ENCODE peak calls at places on chromosomes 3 and 15, in five cellular contexts. Q is H9, F is neuronal stem cell, E is trophoblast cell, R is H1. G is an unnamed sample.

GRCh38 chr3:4995500-4996053 is 16.3 kb downstream of the BHLHE40 start:
- DNase-seq in F (no peak), E (peak), Q (no peak), R (no peak), G (peak)

GRCh38 chr3:189298469-189299375 is 127.0 kb downstream of the TPRG1 start:
- DNase-seq in R (no peak), E (no peak), F (no peak), Q (no peak), G (no peak)

GRCh38 chr15:73305331-73306211 is 63.2 kb downstream of the HCN4 start:
- DNase-seq in F (peak), E (peak), Q (peak), R (peak), G (peak)

GRCh38 chr3:167507954-167508353 is 34.1 kb upstream of the SERPINI2 start:
- DNase-seq in E (no peak), R (no peak), F (no peak), Q (no peak), G (no peak)

GRCh38 chr3:37620071-37620635 is 241.5 kb upstream of the CTDSPL start:
- DNase-seq in F (no peak), E (no peak), Q (no peak), R (no peak), G (no peak)

GRCh38 chr3:12707425-12707824 is 43.5 kb upstream of the RAF1 start:
- DNase-seq in E (peak), F (no peak), Q (no peak), R (no peak), G (no peak)

GRCh38 chr3:70606018-70606417 is 293.6 kb upstream of the MDFIC2 start:
- DNase-seq in R (no peak), F (no peak), Q (no peak), E (no peak), G (no peak)

GRCh38 chr15:95712785-95713184 is 617.7 kb upstream of the NR2F2 start:
- DNase-seq in Q (no peak), F (no peak), R (no peak), E (no peak), G (no peak)

GRCh38 chr15:72584006-72584405 is 70.5 kb upstream of the GOLGA6B start:
- DNase-seq in F (peak), Q (no peak), R (no peak), E (no peak), G (no peak)

GRCh38 chr3:17111556-17111955 is 226.8 kb downstream of the PLCL2 start:
- DNase-seq in Q (no peak), F (no peak), E (no peak), R (no peak), G (peak)

GRCh38 chr3:74630602-74631001 is 16.1 kb upstream of the CNTN3 start:
- DNase-seq in R (no peak), F (no peak), E (no peak), Q (no peak), G (no peak)

GRCh38 chr3:25661694-25662455 is 2.8 kb downstream of the TOP2B start:
- DNase-seq in R (no peak), E (no peak), F (no peak), Q (no peak), G (no peak)

GRCh38 chr15:42156266-42156922 is at the start of gene PLA2G4F:
- DNase-seq in Q (peak), F (no peak), R (no peak), E (peak), G (no peak)

GRCh38 chr3:125512135-125512920 is 7.7 kb downstream of the SNX4 start:
- DNase-seq in F (no peak), Q (no peak), E (peak), R (no peak), G (peak)

GRCh38 chr3:150371741-150372254 is 36.3 kb upstream of the TSC22D2 start:
- DNase-seq in Q (no peak), E (peak), R (no peak), F (peak), G (peak)

GRCh38 chr3:174363256-174363655 is 495.9 kb upstream of the NAALADL2 start:
- DNase-seq in R (no peak), Q (no peak), E (no peak), F (no peak), G (no peak)

GRCh38 chr3:140368223-140368811 is 309.5 kb upstream of the TRIM42 start:
- DNase-seq in R (no peak), Q (no peak), F (no peak), E (no peak), G (no peak)

GRCh38 chr3:30664449-30664848 is 58.0 kb downstream of the TGFBR2 start:
- DNase-seq in Q (no peak), E (no peak), R (no peak), F (no peak), G (no peak)

GRCh38 chr15:68593826-68594532 is 15.2 kb downstream of the CORO2B start:
- DNase-seq in R (no peak), E (no peak), F (no peak), Q (no peak), G (no peak)

GRCh38 chr15:74669627-74670026 is 26.2 kb downstream of the EDC3 start:
- DNase-seq in Q (no peak), R (no peak), F (no peak), E (no peak), G (no peak)

GRCh38 chr15:80999623-81000036 is 1.1 kb upstream of the TLNRD1 start:
- DNase-seq in R (no peak), F (no peak), Q (no peak), E (no peak), G (no peak)

GRCh38 chr3:10753964-10754363 is 62.1 kb upstream of the SLC6A11 start:
- DNase-seq in E (peak), F (peak), R (no peak), Q (peak), G (peak)

GRCh38 chr3:13628432-13628831 is 79.5 kb downstream of the FBLN2 start:
- DNase-seq in F (no peak), E (no peak), Q (no peak), R (no peak), G (no peak)

GRCh38 chr3:186254676-186255665 is 107.1 kb downstream of the DGKG start:
- DNase-seq in R (no peak), Q (no peak), E (no peak), F (no peak), G (no peak)

GRCh38 chr3:10982782-10983181 is 9.8 kb upstream of the SLC6A1 start:
- DNase-seq in R (no peak), E (peak), Q (no peak), F (no peak), G (no peak)

GRCh38 chr3:35900079-35900478 is 260.8 kb downstream of the ARPP21 start:
- DNase-seq in E (no peak), R (no peak), F (no peak), Q (no peak), G (no peak)

GRCh38 chr3:10623578-10624275 is 118.3 kb upstream of the ATP2B2 start:
- DNase-seq in F (no peak), Q (no peak), E (no peak), R (no peak), G (no peak)

GRCh38 chr3:135531996-135532395 is 433.5 kb upstream of the PPP2R3A start:
- DNase-seq in R (no peak), F (no peak), E (no peak), Q (no peak), G (no peak)

GRCh38 chr15:81820236-81820635 is 225.6 kb downstream of the MEX3B start:
- DNase-seq in F (no peak), Q (no peak), R (no peak), E (no peak), G (peak)

GRCh38 chr3:125003369-125003853 is 52.4 kb downstream of the HEG1 start:
- DNase-seq in R (no peak), Q (no peak), E (no peak), F (no peak), G (peak)

GRCh38 chr3:4994823-4995499 is 15.7 kb downstream of the BHLHE40 start:
- DNase-seq in F (no peak), Q (no peak), E (peak), R (no peak), G (peak)

GRCh38 chr15:33988384-33988783 is 20.1 kb downstream of the CHRM5 start:
- DNase-seq in F (no peak), R (no peak), E (no peak), Q (no peak), G (peak)

GRCh38 chr15:99437315-99438221 is 128.2 kb upstream of the MEF2A start:
- DNase-seq in Q (peak), E (no peak), F (no peak), R (no peak), G (no peak)

GRCh38 chr15:87599616-87600015 is 656.9 kb downstream of the NTRK3 start:
- DNase-seq in F (no peak), R (no peak), E (no peak), Q (no peak), G (no peak)

GRCh38 chr15:77675806-77676415 is 43.2 kb upstream of the LINGO1 start:
- DNase-seq in E (no peak), R (no peak), F (no peak), Q (no peak), G (no peak)

GRCh38 chr15:77672110-77672509 is 39.4 kb upstream of the LINGO1 start:
- DNase-seq in Q (no peak), E (no peak), R (no peak), F (no peak), G (no peak)

GRCh38 chr15:77676569-77677375 is 44.1 kb upstream of the LINGO1 start:
- DNase-seq in E (no peak), Q (no peak), R (no peak), F (no peak), G (no peak)

GRCh38 chr15:77673801-77674317 is 41.1 kb upstream of the LINGO1 start:
- DNase-seq in E (no peak), F (no peak), Q (no peak), R (no peak), G (no peak)

DNA sequence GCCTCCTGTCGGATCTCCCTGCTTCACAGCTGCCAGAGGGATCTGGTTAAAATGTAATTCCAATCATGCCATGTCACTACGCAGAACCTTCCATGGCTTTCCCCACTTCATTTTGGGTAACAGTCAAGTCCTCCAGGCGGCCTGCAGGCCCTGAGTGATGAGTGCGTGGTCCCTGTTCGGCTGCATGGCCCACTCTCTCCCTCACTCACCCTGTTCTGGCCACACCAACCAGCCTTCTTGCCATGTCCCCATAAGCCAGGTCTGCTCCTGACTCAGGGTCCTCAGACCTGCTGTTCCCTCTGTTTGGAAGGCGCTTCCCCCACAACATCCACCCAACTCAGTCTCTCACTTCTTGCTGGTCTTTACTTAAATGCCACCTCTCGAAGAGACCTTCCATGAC is 41.6 kb upstream of the LINGO1 start:
- DNase-seq in R (no peak), E (no peak), Q (no peak), F (no peak), G (no peak)
- H2BK12ac ChIP-seq in R (peak), E (no peak), Q (no peak), F (no peak), G (no peak)

GRCh38 chr3:132351222-132351806 is 34.1 kb downstream of the ACP3 start:
- DNase-seq in F (no peak), E (no peak), R (no peak), Q (peak), G (no peak)

GRCh38 chr3:132352556-132353143 is 35.4 kb downstream of the ACP3 start:
- DNase-seq in F (peak), Q (peak), R (no peak), E (peak), G (peak)

GRCh38 chr3:132350814-132351213 is 33.6 kb downstream of the ACP3 start:
- DNase-seq in E (no peak), Q (no peak), R (no peak), F (no peak), G (no peak)

GRCh38 chr3:132356568-132356967 is 39.4 kb downstream of the ACP3 start:
- DNase-seq in Q (no peak), E (no peak), F (no peak), R (no peak), G (no peak)

GRCh38 chr3:132354916-132355702 is 37.9 kb downstream of the ACP3 start:
- DNase-seq in F (no peak), E (no peak), R (no peak), Q (no peak), G (no peak)
- H2BK12ac ChIP-seq in F (no peak), E (no peak), R (no peak), Q (no peak), G (no peak)

DNA sequence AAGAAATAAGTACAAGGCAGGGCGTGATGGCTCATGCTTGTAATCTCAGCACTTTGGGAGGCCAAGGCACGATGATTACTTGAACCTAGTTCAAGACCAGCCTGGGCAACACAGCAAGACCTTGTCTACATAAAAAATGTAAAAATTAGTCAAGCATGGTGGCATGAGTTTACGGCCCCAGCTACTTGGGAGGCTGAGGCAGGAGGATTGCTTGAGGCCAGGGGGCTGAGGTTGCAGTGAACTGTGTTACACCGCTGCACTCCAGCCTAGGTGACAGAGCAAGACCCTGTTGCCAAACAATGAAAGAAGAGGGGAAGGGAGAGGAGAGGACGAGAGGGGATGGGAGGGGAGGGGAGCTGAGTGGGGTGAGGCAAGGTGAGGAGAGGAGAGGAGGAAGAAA is 152.7 kb upstream of the PRICKLE2 start:
- DNase-seq in Q (no peak), R (no peak), E (no peak), F (no peak), G (no peak)
- H2BK12ac ChIP-seq in Q (no peak), R (no peak), E (no peak), F (no peak), G (no peak)

GRCh38 chr3:108673988-108674661 is 83.1 kb downstream of the RETNLB start:
- DNase-seq in E (no peak), Q (no peak), F (no peak), R (no peak), G (no peak)
- H2BK12ac ChIP-seq in E (no peak), Q (no peak), F (no peak), R (no peak), G (no peak)

DNA sequence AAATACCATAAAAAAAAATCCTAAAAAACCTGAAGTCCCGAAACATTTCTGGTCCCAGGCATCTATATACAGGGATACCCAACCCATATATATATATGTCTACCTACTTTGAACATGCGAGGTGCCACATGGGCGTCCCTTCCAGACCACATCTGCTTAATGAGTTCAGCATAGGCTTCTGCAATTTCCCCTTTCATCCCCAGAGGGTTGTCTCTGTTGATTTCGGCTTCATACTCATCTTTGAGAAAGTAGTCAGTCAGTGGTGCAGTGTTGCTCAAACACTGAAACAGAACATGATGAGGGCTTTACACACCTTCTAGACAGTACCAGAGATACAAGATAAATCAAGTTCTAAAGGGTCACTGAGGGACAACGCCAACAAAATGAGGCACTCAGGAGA is 28.6 kb upstream of the C3orf62 start:
- DNase-seq in R (no peak), E (no peak), Q (no peak), F (no peak), G (no peak)
- H2BK12ac ChIP-seq in R (no peak), E (no peak), Q (no peak), F (no peak), G (no peak)

DNA sequence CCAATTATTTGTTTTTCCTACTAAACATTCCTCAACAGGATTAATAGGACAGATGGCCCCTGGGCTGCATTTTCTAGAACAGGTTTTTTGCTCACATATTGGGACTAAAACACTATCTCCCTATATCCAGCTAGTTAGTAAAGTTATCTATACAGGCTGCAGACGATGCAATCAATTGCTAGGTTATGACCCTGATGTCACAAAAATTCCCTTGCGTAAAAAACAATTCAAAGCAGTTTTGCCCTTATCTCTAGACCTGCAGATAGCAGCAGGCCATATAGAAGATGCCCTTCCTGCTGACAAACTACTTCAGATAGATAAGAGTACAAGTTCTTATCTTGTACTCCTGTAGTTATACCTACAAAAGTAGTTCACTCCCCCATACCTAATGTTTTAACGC is 221.5 kb downstream of the DTWD1 start:
- DNase-seq in Q (no peak), E (peak), F (no peak), R (no peak), G (no peak)
- H2BK12ac ChIP-seq in Q (no peak), E (no peak), F (no peak), R (no peak), G (no peak)

GRCh38 chr15:45616901-45617323 is 17.9 kb upstream of the SQOR start:
- DNase-seq in R (no peak), E (no peak), Q (peak), F (no peak), G (no peak)

GRCh38 chr15:45606841-45607240 is 19.7 kb downstream of the BLOC1S6 start:
- DNase-seq in E (no peak), F (no peak), Q (no peak), R (no peak), G (no peak)

GRCh38 chr15:45612790-45613415 is 21.9 kb upstream of the SQOR start:
- DNase-seq in F (no peak), Q (no peak), R (no peak), E (no peak), G (peak)

GRCh38 chr15:45606413-45606812 is 19.2 kb downstream of the BLOC1S6 start:
- DNase-seq in Q (no peak), F (no peak), E (no peak), R (no peak), G (no peak)

DNA sequence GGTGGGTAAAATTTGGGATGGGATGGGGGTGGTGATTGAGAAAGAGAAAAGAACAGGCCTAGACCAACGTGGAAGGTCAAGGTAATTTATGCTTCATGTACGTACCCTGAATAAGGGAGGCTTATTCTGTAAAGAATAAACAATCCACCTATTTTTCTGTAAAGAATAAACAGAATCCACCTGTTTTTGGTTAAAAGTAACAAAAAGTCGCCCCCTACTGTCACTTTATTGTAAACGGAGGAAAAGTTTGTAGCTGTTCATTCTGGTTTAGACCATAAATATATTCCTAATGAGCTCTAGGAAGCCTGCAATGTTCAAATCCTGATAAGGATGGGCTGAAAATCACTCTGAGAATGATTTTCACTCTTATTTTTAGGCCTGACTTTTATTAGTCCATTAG is 23.5 kb upstream of the SQOR start:
- DNase-seq in E (no peak), R (no peak), Q (no peak), F (no peak), G (peak)
- H2BK12ac ChIP-seq in E (no peak), R (no peak), Q (no peak), F (no peak), G (no peak)

DNA sequence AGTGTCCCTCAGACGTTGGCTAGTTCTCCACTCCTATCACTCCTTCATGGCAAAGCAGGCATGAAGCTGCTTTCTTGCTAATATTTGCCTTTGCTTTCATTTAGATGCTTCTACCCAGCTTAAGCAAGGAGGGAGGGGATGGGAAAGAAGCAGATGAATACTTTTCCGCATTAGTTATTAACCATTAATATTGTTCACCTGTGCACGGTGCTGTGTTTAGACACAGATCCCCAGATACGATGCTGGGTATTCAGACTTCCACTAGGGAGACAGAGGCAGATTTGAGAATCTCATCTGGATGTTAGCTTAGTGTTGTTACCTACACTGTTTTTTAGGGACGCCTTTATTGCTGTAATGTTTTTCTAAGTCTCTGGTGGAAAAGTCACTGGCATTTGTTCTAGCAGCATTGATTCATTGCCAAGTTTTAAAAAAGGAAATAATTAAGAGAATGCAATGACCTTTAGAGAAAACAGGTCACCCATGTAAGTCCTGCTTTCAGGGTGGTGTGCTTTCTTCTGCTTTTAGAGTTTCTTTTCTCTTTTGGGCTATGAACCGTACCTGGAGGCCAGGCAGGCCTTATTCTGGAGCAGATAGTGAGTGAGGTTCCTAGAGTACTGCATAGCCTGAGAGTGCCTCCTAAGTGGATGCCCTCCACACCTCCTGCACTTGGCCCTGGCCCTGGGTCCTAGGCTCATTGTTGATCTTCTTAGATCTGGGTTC is 55.5 kb downstream of the MYZAP start:
- DNase-seq in E (no peak), F (no peak), Q (no peak), R (no peak), G (no peak)
- H2BK12ac ChIP-seq in E (no peak), F (no peak), Q (no peak), R (no peak), G (no peak)

DNA sequence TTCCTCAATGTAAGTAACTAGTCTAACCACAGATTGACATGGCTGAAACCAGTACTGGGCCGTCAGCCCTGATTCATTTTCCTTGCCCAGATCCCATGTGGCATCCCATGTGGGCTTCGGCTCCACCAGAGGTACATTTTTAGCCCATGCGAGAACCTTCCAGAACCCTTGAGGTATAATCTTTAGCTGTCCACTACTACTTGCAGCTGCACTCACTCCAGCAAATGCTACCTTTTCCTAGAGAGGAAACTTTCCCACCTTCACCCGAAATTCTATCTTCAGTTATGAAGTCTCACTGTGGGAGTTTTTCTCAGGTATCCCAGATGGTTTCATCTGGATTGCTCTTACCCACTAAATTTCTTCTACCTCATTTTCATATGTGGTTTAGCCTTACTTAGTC is 907.2 kb downstream of the ROBO1 start:
- DNase-seq in Q (no peak), F (no peak), E (no peak), R (no peak), G (no peak)
- H2BK12ac ChIP-seq in Q (no peak), F (no peak), E (no peak), R (no peak), G (no peak)

G was measured in mesenchymal stem cell.